ENCODE peak calls at places on chromosomes 11 and 22, in six cellular contexts. K, X, P, H, Z and I are unnamed samples.

GRCh38 chr11:76560219-76560618 is 110.3 kb downstream of the LRRC32 start:
- DNase-seq in P (no peak), Z (peak; percentile 40), X (no peak), H (peak; percentile 37), K (no peak), I (no peak)

GRCh38 chr11:833849-834311 is 1.1 kb downstream of the CD151 start:
- DNase-seq in X (no peak), P (no peak), H (peak; percentile 45), Z (no peak), K (no peak), I (no peak)

GRCh38 chr11:12971955-12972354 is 37.2 kb upstream of the RASSF10 start:
- DNase-seq in X (no peak), H (no peak), P (no peak), K (no peak), Z (no peak), I (no peak)

GRCh38 chr11:28491431-28491830 is 383.2 kb downstream of the METTL15 start:
- DNase-seq in K (no peak), P (no peak), X (no peak), Z (no peak), H (no peak), I (no peak)

GRCh38 chr22:29288837-29289236 is 17.6 kb upstream of the GAS2L1 start:
- DNase-seq in Z (no peak), P (no peak), H (no peak), X (no peak), K (no peak), I (no peak)

GRCh38 chr11:76781861-76782500 is 1.2 kb upstream of the TSKU start:
- DNase-seq in X (no peak), P (no peak), K (no peak), Z (no peak), H (peak; percentile 71), I (no peak)

GRCh38 chr22:20062766-20063083 is 17.3 kb upstream of the DGCR8 start:
- DNase-seq in H (peak; percentile 88), X (no peak), Z (peak; percentile 29), P (no peak), K (peak; percentile 55), I (no peak)

GRCh38 chr11:12865871-12866595 is 143.1 kb upstream of the RASSF10 start:
- DNase-seq in X (no peak), K (no peak), H (no peak), P (no peak), Z (no peak), I (no peak)

GRCh38 chr11:105151936-105152554 is 12.5 kb upstream of the CARD18 start:
- DNase-seq in X (no peak), K (no peak), H (peak; percentile 31), Z (no peak), P (no peak), I (no peak)

GRCh38 chr11:71129624-71130023 is 122.8 kb downstream of the SHANK2 start:
- DNase-seq in K (no peak), X (no peak), P (no peak), Z (no peak), H (peak; percentile 87), I (no peak)

GRCh38 chr11:31499576-31500178 is 9.7 kb downstream of the IMMP1L start:
- DNase-seq in H (no peak), K (no peak), P (no peak), Z (no peak), X (no peak), I (no peak)

GRCh38 chr11:3857628-3858027 is 2.2 kb downstream of the STIM1 start:
- DNase-seq in Z (no peak), X (no peak), K (no peak), H (no peak), P (no peak), I (no peak)

GRCh38 chr22:44143117-44143495 is 37.6 kb upstream of the PARVG start:
- DNase-seq in X (no peak), H (no peak), Z (no peak), P (no peak), K (no peak), I (no peak)

GRCh38 chr11:112166561-112166960 is 611 bp upstream of the TEX12 start:
- DNase-seq in K (peak; percentile 40), Z (no peak), X (no peak), P (no peak), H (peak; percentile 25), I (no peak)

GRCh38 chr11:112165049-112165448 is 1.2 kb upstream of the IL18 start:
- DNase-seq in K (no peak), H (no peak), X (no peak), P (no peak), Z (no peak), I (no peak)

GRCh38 chr11:112161012-112161411 is 2.9 kb downstream of the IL18 start:
- DNase-seq in X (no peak), P (no peak), Z (no peak), K (no peak), H (no peak), I (no peak)

GRCh38 chr11:112162761-112163669 is 879 bp downstream of the IL18 start:
- DNase-seq in X (no peak), H (peak; percentile 80), Z (no peak), P (no peak), K (peak; percentile 22), I (no peak)

GRCh38 chr11:112163875-112164521 is at the start of gene IL18:
- DNase-seq in X (no peak), Z (peak; percentile 78), P (peak; percentile 27), K (peak; percentile 45), H (no peak), I (no peak)
- H3K4me1 ChIP-seq in X (no peaks in the 10 kb centered on the region), Z (peaks cover 23% of the 10 kb centered on the region), P (no peaks in the 10 kb centered on the region), K (peaks cover 6% of the 10 kb centered on the region), H (peaks cover 52% of the 10 kb centered on the region), I (peaks cover 1% of the 10 kb centered on the region)

GRCh38 chr22:26671317-26672059 is 14.1 kb downstream of the MIAT start:
- DNase-seq in X (peak; percentile 60), Z (no peak), K (no peak), H (peak; percentile 78), P (no peak), I (no peak)
- H3K27ac ChIP-seq in X (no peak overlapping the region), Z (peak overlapping the region; percentile 82), K (peak overlapping the region; percentile 91), H (no peak overlapping the region), P (peak overlapping the region; percentile 92), I (no peak overlapping the region)

GRCh38 chr11:8269636-8270035 is 6.0 kb upstream of the LMO1 start:
- DNase-seq in X (no peak), H (no peak), P (no peak), K (no peak), Z (no peak), I (no peak)
- H3K27me3 ChIP-seq in X (no peaks in the 10 kb centered on the region), H (peaks cover 32% of the 10 kb centered on the region), P (no peaks in the 10 kb centered on the region), K (peaks cover 79% of the 10 kb centered on the region), Z (no peaks in the 10 kb centered on the region), I (peaks cover 53% of the 10 kb centered on the region)

GRCh38 chr22:38032681-38033521 is 24.3 kb upstream of the PICK1 start:
- DNase-seq in Z (no peak), K (peak; percentile 45), H (no peak), X (no peak), P (no peak), I (no peak)
- H3K4me1 ChIP-seq in Z (peaks cover 23% of the 10 kb centered on the region), K (peaks cover 14% of the 10 kb centered on the region), H (peaks cover 18% of the 10 kb centered on the region), X (peaks cover 4% of the 10 kb centered on the region), P (peaks cover 45% of the 10 kb centered on the region), I (peaks cover 6% of the 10 kb centered on the region)

DNA sequence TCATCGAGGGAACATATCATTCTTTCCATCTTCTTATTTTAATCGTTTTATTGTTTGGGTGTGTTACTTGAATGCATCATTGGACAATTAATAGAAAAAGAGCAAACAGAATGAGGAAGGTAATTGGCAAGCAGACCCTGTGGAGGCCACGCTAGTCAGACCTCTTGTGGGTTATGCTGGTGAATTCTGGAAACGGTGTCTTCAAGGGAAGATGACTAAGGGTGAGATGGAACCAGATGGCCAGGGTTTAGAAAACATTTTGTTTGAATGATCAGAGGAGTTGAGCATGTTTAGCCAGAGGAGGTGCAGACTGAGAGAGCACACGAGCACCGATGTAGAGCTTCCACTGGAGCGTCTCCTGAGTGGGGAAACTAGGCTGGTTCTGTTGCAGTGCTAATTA is 8.5 kb downstream of the ST14 start:
- DNase-seq in K (no peak), P (no peak), X (no peak), Z (no peak), H (peak; percentile 72), I (no peak)
- H3K27ac ChIP-seq in K (no peak overlapping the region), P (no peak overlapping the region), X (no peak overlapping the region), Z (no peak overlapping the region), H (no peak overlapping the region), I (no peak overlapping the region)

GRCh38 chr22:35539910-35540599 is 576 bp upstream of the RASD2 start:
- DNase-seq in P (peak; percentile 58), X (peak; percentile 83), K (peak; percentile 79), Z (no peak), H (peak; percentile 42), I (no peak)

GRCh38 chr22:35537252-35537651 is 3.4 kb upstream of the RASD2 start:
- DNase-seq in X (no peak), K (no peak), Z (no peak), P (no peak), H (no peak), I (no peak)

GRCh38 chr22:35539487-35539886 is 1.1 kb upstream of the RASD2 start:
- DNase-seq in H (no peak), P (no peak), Z (no peak), K (no peak), X (no peak), I (no peak)

GRCh38 chr22:35540600-35541253 is at the start of gene RASD2:
- DNase-seq in Z (no peak), P (peak; percentile 28), K (peak; percentile 60), H (peak; percentile 40), X (no peak), I (no peak)

GRCh38 chr22:35538801-35539321 is 1.8 kb upstream of the RASD2 start:
- DNase-seq in P (no peak), Z (peak; percentile 33), K (no peak), X (no peak), H (peak; percentile 25), I (no peak)
- H3K27me3 ChIP-seq in P (no peaks in the 10 kb centered on the region), Z (no peaks in the 10 kb centered on the region), K (peaks cover 30% of the 10 kb centered on the region), X (no peaks in the 10 kb centered on the region), H (peaks cover 6% of the 10 kb centered on the region), I (peaks cover 10% of the 10 kb centered on the region)

GRCh38 chr11:11578542-11578941 is 43.3 kb downstream of the GALNT18 start:
- DNase-seq in P (no peak), K (no peak), X (no peak), Z (no peak), H (no peak), I (no peak)
- H3K4me1 ChIP-seq in P (peaks cover 12% of the 10 kb centered on the region), K (no peaks in the 10 kb centered on the region), X (no peaks in the 10 kb centered on the region), Z (no peaks in the 10 kb centered on the region), H (peaks cover 35% of the 10 kb centered on the region), I (peaks cover 4% of the 10 kb centered on the region)

DNA sequence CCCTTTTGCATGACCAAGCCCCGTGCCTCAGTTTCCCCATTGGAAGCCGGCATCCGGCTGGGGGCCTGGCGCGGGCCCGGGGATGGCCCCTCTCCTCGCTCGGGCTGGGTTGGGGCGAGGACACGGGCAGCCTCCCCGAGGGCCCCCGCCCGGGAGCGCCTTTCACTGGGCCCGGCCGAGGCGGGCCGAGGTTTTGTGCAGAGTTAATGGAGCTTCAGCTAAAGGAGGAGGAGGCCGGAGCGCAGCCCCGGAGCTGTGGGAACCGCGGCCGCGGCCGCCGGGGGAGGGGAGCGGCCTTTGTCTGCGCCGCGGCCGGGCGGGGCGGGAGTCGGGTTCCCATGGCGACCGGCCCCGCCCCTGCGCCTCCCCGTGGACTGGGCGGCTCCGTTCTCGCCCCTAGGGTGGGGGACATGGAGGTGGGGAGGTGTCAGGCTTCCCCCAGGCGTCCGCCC is 1.4 kb upstream of the MAPK11 start:
- DNase-seq in X (peak; percentile 76), K (peak; percentile 84), H (peak; percentile 56), P (peak; percentile 63), Z (no peak), I (no peak)
- H3K27ac ChIP-seq in X (no peak overlapping the region), K (no peak overlapping the region), H (no peak overlapping the region), P (no peak overlapping the region), Z (peak overlapping the region; percentile 42), I (no peak overlapping the region)